ENCODE peak calls at places on chromosomes 6 and 20, in ten cellular contexts. Q, R, E, W, I, C, P, T, M and A are unnamed samples.
A peak's percentile ranks its signal among the peaks of the same experiment; 100 is the strongest.

GRCh38 chr6:43308101-43308989 is at the start of gene CRIP3:
- DNase-seq in Q (peak; percentile 95), M (peak; percentile 43), E (peak; percentile 35), W (peak; percentile 89), P (peak; percentile 44), I (peak; percentile 64), C (no peak), R (no peak), T (no peak), A (peak; percentile 89)

GRCh38 chr6:108222504-108222903 is 38.3 kb downstream of the SNX3 start:
- DNase-seq in Q (no peak), R (no peak), P (no peak), M (no peak), T (no peak), I (no peak), W (no peak), C (no peak), E (no peak), A (no peak)

GRCh38 chr20:31671324-31671723 is 33.6 kb downstream of the COX4I2 start:
- DNase-seq in I (peak; percentile 1), C (no peak), M (no peak), E (no peak), W (no peak), Q (no peak), T (no peak), P (no peak), R (no peak), A (no peak)

GRCh38 chr6:132401120-132401940 is at the start of gene MOXD1:
- DNase-seq in R (peak; percentile 77), Q (peak; percentile 78), C (no peak), I (peak; percentile 61), T (peak; percentile 64), P (peak; percentile 45), M (peak; percentile 11), E (peak; percentile 56), W (peak; percentile 84), A (peak; percentile 90)

GRCh38 chr20:14477125-14477524 is 139.7 kb upstream of the FLRT3 start:
- DNase-seq in C (no peak), T (no peak), I (no peak), R (no peak), E (no peak), P (no peak), Q (no peak), M (no peak), W (no peak), A (no peak)

GRCh38 chr6:97497713-97498331 is 214.8 kb upstream of the MMS22L start:
- DNase-seq in I (peak; percentile 68), E (peak; percentile 30), M (peak; percentile 39), C (peak; percentile 0), P (peak; percentile 53), Q (peak; percentile 85), T (peak; percentile 63), R (no peak), W (peak; percentile 81), A (peak; percentile 16)

GRCh38 chr20:25083141-25083772 is 1.3 kb upstream of the VSX1 start:
- DNase-seq in E (no peak), Q (peak; percentile 43), R (no peak), P (no peak), M (no peak), T (no peak), I (no peak), W (peak; percentile 76), C (no peak), A (peak; percentile 71)

GRCh38 chr6:154683756-154684523 is 49.3 kb upstream of the SCAF8 start:
- DNase-seq in E (no peak), I (peak; percentile 19), Q (no peak), C (no peak), T (no peak), W (no peak), R (no peak), M (no peak), P (no peak), A (no peak)

GRCh38 chr6:166619912-166620311 is 7.1 kb downstream of the RPS6KA2 start:
- DNase-seq in M (peak; percentile 31), I (peak; percentile 88), C (no peak), W (no peak), Q (no peak), E (peak; percentile 69), P (no peak), R (no peak), T (no peak), A (no peak)

GRCh38 chr20:36819662-36820061 is 46.1 kb upstream of the DSN1 start:
- DNase-seq in T (no peak), C (no peak), W (no peak), P (no peak), I (no peak), R (no peak), M (no peak), E (no peak), Q (peak; percentile 45), A (peak; percentile 69)

GRCh38 chr20:36820073-36820472 is 46.5 kb upstream of the DSN1 start:
- DNase-seq in M (no peak), W (no peak), P (no peak), R (no peak), T (no peak), Q (no peak), E (no peak), C (no peak), I (no peak), A (no peak)

GRCh38 chr20:36820928-36821327 is 47.4 kb upstream of the DSN1 start:
- DNase-seq in E (no peak), I (no peak), R (no peak), P (no peak), M (no peak), C (no peak), W (no peak), T (no peak), Q (no peak), A (no peak)

GRCh38 chr20:36823126-36823525 is 49.6 kb upstream of the DSN1 start:
- DNase-seq in I (no peak), E (no peak), R (no peak), W (no peak), T (no peak), M (no peak), C (no peak), Q (no peak), P (no peak), A (no peak)

GRCh38 chr20:36821964-36822437 is 48.4 kb upstream of the DSN1 start:
- DNase-seq in E (no peak), C (no peak), P (no peak), I (no peak), Q (peak; percentile 16), T (no peak), R (no peak), W (no peak), M (no peak), A (no peak)
- H3K36me3 ChIP-seq in E (no peaks in the 10 kb centered on the region), C (no peaks in the 10 kb centered on the region), P (peaks cover 43% of the 10 kb centered on the region), I (peaks cover 13% of the 10 kb centered on the region), Q (no peaks in the 10 kb centered on the region), T (peaks cover 6% of the 10 kb centered on the region), R (peaks cover 19% of the 10 kb centered on the region), W (peaks cover 38% of the 10 kb centered on the region), M (no peaks in the 10 kb centered on the region), A (peaks cover 4% of the 10 kb centered on the region)

GRCh38 chr20:51312480-51312783 is 230.1 kb downstream of the NFATC2 start:
- DNase-seq in Q (peak; percentile 43), R (no peak), I (no peak), W (no peak), M (no peak), P (no peak), T (no peak), E (no peak), C (no peak), A (peak; percentile 49)

GRCh38 chr20:51311636-51312479 is 230.7 kb downstream of the NFATC2 start:
- DNase-seq in I (peak; percentile 82), T (peak; percentile 77), P (no peak), C (no peak), E (no peak), M (no peak), Q (peak; percentile 94), R (no peak), W (no peak), A (peak; percentile 75)

GRCh38 chr20:51310216-51310615 is 232.3 kb downstream of the NFATC2 start:
- DNase-seq in T (no peak), P (no peak), R (no peak), W (no peak), Q (no peak), C (no peak), E (no peak), I (no peak), M (no peak), A (no peak)

GRCh38 chr20:51315390-51315789 is 227.1 kb downstream of the NFATC2 start:
- DNase-seq in R (no peak), P (no peak), W (no peak), E (no peak), I (no peak), M (no peak), C (no peak), T (no peak), Q (no peak), A (no peak)

GRCh38 chr20:51313275-51313898 is 229.1 kb downstream of the NFATC2 start:
- DNase-seq in E (no peak), R (no peak), T (no peak), W (no peak), C (no peak), I (peak; percentile 31), P (no peak), Q (no peak), M (no peak), A (no peak)
- H3K27me3 ChIP-seq in E (no peaks in the 10 kb centered on the region), R (no peaks in the 10 kb centered on the region), T (no peaks in the 10 kb centered on the region), W (no peaks in the 10 kb centered on the region), C (no peaks in the 10 kb centered on the region), I (no peaks in the 10 kb centered on the region), P (peaks cover 2% of the 10 kb centered on the region), Q (peaks cover 39% of the 10 kb centered on the region), M (no peaks in the 10 kb centered on the region), A (peaks cover 2% of the 10 kb centered on the region)

GRCh38 chr20:17627101-17627950 is 54.7 kb downstream of the RRBP1 start:
- DNase-seq in R (peak; percentile 65), M (no peak), E (peak; percentile 15), T (no peak), C (no peak), P (peak; percentile 20), W (peak; percentile 63), Q (no peak), I (no peak), A (peak; percentile 52)

GRCh38 chr20:17630151-17630805 is 51.8 kb downstream of the RRBP1 start:
- DNase-seq in E (no peak), I (no peak), P (no peak), M (no peak), W (peak; percentile 50), C (no peak), Q (no peak), T (no peak), R (no peak), A (no peak)

GRCh38 chr20:17628101-17628841 is 53.8 kb downstream of the RRBP1 start:
- DNase-seq in E (no peak), W (peak; percentile 63), Q (no peak), R (peak; percentile 55), M (no peak), C (no peak), T (no peak), I (no peak), P (peak; percentile 10), A (peak; percentile 66)

GRCh38 chr20:17629678-17630089 is 52.4 kb downstream of the RRBP1 start:
- DNase-seq in P (no peak), M (no peak), C (no peak), W (peak; percentile 68), Q (no peak), R (no peak), T (no peak), E (no peak), I (no peak), A (no peak)

GRCh38 chr20:17629025-17629424 is 53.0 kb downstream of the RRBP1 start:
- DNase-seq in Q (no peak), I (no peak), T (no peak), M (no peak), P (no peak), E (no peak), W (peak; percentile 55), C (no peak), R (no peak), A (no peak)
- H3K36me3 ChIP-seq in Q (peaks cover 5% of the 10 kb centered on the region), I (peaks cover 64% of the 10 kb centered on the region), T (peaks cover 29% of the 10 kb centered on the region), M (no peaks in the 10 kb centered on the region), P (peaks cover 91% of the 10 kb centered on the region), E (no peaks in the 10 kb centered on the region), W (peaks cover 100% of the 10 kb centered on the region), C (peaks cover 55% of the 10 kb centered on the region), R (peaks cover 92% of the 10 kb centered on the region), A (peaks cover 43% of the 10 kb centered on the region)

GRCh38 chr6:31114970-31115849 is 610 bp downstream of the PSORS1C1 start:
- DNase-seq in R (no peak), P (no peak), I (peak; percentile 72), Q (peak; percentile 70), W (peak; percentile 9), T (no peak), C (no peak), E (no peak), M (no peak), A (peak; percentile 61)
- H3K27me3 ChIP-seq in R (no peaks in the 10 kb centered on the region), P (no peaks in the 10 kb centered on the region), I (no peaks in the 10 kb centered on the region), Q (no peaks in the 10 kb centered on the region), W (no peaks in the 10 kb centered on the region), T (no peaks in the 10 kb centered on the region), C (no peaks in the 10 kb centered on the region), E (no peaks in the 10 kb centered on the region), M (no peaks in the 10 kb centered on the region), A (peaks cover 2% of the 10 kb centered on the region)